ENCODE peak calls at places on chromosomes 3 and 15, in five cellular contexts. J, Z, E, Q and K are unnamed samples.

GRCh38 chr3:66035763-66036477 is 2.8 kb downstream of the MAGI1 start:
- DNase-seq in J (peak), Z (no peak), E (no peak), Q (peak), K (no peak)

GRCh38 chr3:43613980-43614379 is 7.8 kb downstream of the ANO10 start:
- DNase-seq in J (no peak), Z (no peak), E (no peak), Q (no peak), K (no peak)

GRCh38 chr15:57375827-57376694 is at the start of gene CGNL1:
- DNase-seq in J (no peak), Z (no peak), E (peak), Q (peak), K (no peak)

GRCh38 chr15:50131617-50132016 is 12.6 kb upstream of the ATP8B4 start:
- DNase-seq in J (no peak), Z (no peak), E (no peak), Q (no peak), K (no peak)

GRCh38 chr3:120908030-120908802 is at the start of gene STXBP5L:
- DNase-seq in J (peak), Z (peak), E (peak), Q (peak), K (no peak)

GRCh38 chr3:20072422-20072821 is 32.2 kb downstream of the KAT2B start:
- DNase-seq in J (no peak), Z (no peak), E (no peak), Q (peak), K (no peak)

GRCh38 chr3:196207159-196207832 is 3.9 kb downstream of the ZDHHC19 start:
- DNase-seq in J (no peak), Z (no peak), E (no peak), Q (no peak), K (no peak)

GRCh38 chr15:83276661-83277060 is 7.8 kb downstream of the BNC1 start:
- DNase-seq in J (no peak), Z (no peak), E (no peak), Q (no peak), K (no peak)

GRCh38 chr3:197408177-197408957 is 110.0 kb upstream of the DLG1 start:
- DNase-seq in J (no peak), Z (no peak), E (peak), Q (peak), K (no peak)

GRCh38 chr15:27706300-27706699 is 392.8 kb downstream of the OCA2 start:
- DNase-seq in J (no peak), Z (no peak), E (no peak), Q (no peak), K (no peak)
- TF ChIP-seq SUZ12 in J (no peak), Z (no peak), E (no peak), Q (no peak), K (no peak)

GRCh38 chr3:124817079-124817478 is 70.1 kb downstream of the ITGB5 start:
- DNase-seq in J (no peak), Z (no peak), E (no peak), Q (no peak), K (no peak)

GRCh38 chr3:124813541-124813940 is 73.6 kb downstream of the ITGB5 start:
- DNase-seq in J (no peak), Z (no peak), E (no peak), Q (no peak), K (no peak)

GRCh38 chr3:124812291-124813265 is 74.6 kb downstream of the ITGB5 start:
- DNase-seq in J (no peak), Z (no peak), E (no peak), Q (peak), K (no peak)

GRCh38 chr3:124816206-124816605 is 71.0 kb downstream of the ITGB5 start:
- DNase-seq in J (no peak), Z (no peak), E (no peak), Q (no peak), K (no peak)

DNA sequence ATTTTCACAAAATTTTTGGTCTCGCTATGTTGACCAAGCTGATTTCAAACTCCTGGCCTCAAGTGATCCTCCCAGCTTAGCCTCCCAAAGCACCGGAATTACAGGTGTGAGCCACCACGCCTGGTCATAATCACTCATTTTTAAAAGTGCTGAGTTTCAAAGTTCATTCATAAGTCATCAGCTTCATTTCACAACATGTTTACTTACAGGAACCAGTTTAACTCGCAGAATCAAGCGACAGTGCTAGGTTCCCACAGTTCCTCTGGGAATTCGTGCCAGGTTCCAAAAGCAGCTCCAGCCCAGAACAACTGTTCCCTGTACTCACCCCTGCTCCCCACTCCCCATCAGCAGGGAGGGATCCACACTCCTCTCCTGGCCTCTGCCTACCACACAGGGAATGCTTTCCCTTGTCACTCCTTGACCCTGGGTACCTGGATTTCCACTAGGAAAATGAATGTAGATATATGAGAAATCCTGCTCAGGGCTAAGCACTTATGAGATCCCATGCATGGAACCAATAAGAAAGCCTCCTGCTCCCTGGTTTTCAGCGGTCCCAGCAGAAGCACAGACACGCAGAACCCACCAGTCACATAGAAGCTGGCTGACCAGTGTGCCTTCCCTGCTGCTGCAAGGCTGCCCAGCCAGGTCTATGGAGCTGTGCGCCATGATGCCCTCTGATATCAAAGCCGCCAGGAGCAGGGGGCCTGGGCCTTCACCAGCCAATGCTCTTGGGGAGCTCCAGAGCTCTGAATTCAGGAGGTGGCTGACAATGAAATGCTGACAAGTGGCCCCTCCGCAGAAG is 72.3 kb downstream of the ITGB5 start:
- DNase-seq in J (no peak), Z (no peak), E (no peak), Q (peak), K (no peak)
- TF ChIP-seq SUZ12 in J (no peak), Z (no peak), E (no peak), Q (no peak), K (no peak)

GRCh38 chr15:25346371-25346770 is 92.5 kb downstream of the UBE3A start:
- DNase-seq in J (no peak), Z (no peak), E (no peak), Q (no peak), K (no peak)

GRCh38 chr15:25347707-25348106 is 91.1 kb downstream of the UBE3A start:
- DNase-seq in J (no peak), Z (no peak), E (no peak), Q (no peak), K (no peak)

GRCh38 chr15:25342629-25343028 is 96.2 kb downstream of the UBE3A start:
- DNase-seq in J (no peak), Z (no peak), E (no peak), Q (no peak), K (no peak)

DNA sequence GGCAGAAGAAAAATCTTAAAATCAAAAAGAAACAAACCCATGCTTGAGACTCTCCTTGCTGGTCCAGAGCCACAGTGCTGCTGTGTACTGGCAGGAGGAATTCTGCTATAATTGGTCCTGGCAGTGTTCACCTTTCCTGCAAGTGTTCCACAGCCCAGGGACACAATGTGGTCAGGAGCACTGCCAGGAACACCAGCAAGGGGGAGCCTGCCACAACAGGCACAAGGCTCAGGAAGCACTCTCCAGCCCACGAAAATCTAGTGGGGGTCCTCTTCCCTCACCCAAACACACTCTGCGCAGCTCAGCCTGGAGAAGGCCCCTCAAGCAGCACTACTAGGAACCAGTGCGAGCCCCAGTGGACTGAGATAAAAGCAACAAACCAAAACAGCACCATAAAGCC is 92.9 kb downstream of the UBE3A start:
- DNase-seq in J (no peak), Z (peak), E (no peak), Q (peak), K (no peak)
- TF ChIP-seq SUZ12 in J (no peak), Z (no peak), E (no peak), Q (no peak), K (no peak)

DNA sequence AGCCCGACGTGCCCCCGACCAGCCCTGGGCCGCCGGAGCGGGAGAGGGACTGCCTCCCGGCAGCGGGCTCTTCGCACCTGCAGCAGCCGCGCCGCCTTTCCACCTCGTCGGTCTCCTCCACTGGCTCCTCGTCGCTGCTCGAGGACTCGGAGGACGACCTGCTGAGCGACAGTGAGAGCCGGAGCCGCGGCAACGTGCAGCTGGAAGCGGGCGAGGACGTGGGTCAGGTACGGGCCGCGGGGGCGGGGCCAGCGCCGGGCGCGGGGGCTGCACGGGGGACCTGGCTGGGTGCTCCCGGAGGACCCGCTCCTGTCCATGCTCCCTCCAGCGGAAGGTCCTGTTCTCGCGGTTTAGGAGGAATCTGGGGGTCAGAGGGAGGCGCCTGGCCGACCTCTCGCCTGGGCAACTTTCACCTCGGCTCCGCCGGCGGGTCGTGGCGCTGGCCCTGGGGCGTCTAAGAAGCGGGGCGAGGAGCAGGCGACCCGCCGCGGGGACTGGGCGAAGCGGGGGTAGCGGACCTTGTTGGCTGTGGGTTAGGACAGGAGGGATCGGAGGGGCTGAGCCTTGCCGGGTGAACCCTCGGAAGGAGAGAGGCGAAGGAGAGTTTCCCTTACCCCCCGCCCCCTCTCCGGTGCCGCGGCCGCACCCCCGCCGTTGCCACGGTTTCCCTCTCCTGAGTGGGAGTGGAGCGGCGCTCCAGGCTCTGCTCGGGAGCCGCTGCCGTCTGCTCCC is 682 bp downstream of the ITPKA start:
- DNase-seq in J (no peak), Z (no peak), E (peak), Q (peak), K (no peak)
- TF ChIP-seq SUZ12 in J (no peak), Z (peak), E (no peak), Q (no peak), K (peak)

DNA sequence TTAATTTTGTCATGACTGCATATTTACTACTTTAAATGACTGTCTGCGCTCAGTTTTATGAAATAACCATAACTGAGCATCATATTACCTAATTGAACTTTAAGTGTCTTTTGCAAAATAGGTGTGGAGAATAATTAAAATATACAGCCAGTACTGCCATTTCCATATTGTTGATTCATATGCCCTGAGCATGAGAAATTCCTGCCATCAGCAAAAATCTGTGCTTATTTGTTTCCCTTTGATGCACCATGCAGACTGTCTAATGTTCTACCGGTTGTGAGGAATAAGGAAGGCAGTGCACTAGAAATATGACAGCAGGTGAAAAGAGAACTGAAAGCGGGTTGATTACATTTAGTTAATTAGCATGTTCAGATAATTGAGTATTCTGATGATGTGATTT is 229.3 kb upstream of the AZI2 start:
- DNase-seq in J (no peak), Z (no peak), E (no peak), Q (no peak), K (no peak)
- TF ChIP-seq SUZ12 in J (no peak), Z (no peak), E (no peak), Q (no peak), K (no peak)

GRCh38 chr3:37907906-37908305 is 46.2 kb downstream of the CTDSPL start:
- DNase-seq in J (no peak), Z (no peak), E (no peak), Q (peak), K (peak)

GRCh38 chr3:37906734-37907282 is 45.1 kb downstream of the CTDSPL start:
- DNase-seq in J (no peak), Z (no peak), E (no peak), Q (peak), K (peak)

GRCh38 chr3:37909067-37909911 is 47.6 kb downstream of the CTDSPL start:
- DNase-seq in J (no peak), Z (no peak), E (no peak), Q (peak), K (no peak)

GRCh38 chr3:37905987-37906674 is 44.5 kb downstream of the CTDSPL start:
- DNase-seq in J (no peak), Z (no peak), E (no peak), Q (peak), K (no peak)

GRCh38 chr3:37907371-37907770 is 45.7 kb downstream of the CTDSPL start:
- DNase-seq in J (no peak), Z (no peak), E (no peak), Q (no peak), K (no peak)
- TF ChIP-seq SUZ12 in J (no peak), Z (no peak), E (no peak), Q (no peak), K (no peak)

GRCh38 chr15:39426552-39427532 is 154.0 kb upstream of the THBS1 start:
- DNase-seq in J (no peak), Z (no peak), E (no peak), Q (no peak), K (peak)
- TF ChIP-seq SUZ12 in J (no peak), Z (no peak), E (no peak), Q (no peak), K (no peak)